ENCODE peak calls at places on chromosomes 7 and 10, in six cellular contexts. K, B, S, I, E and O are unnamed samples.
A peak's percentile ranks its signal among the peaks of the same experiment; 100 is the strongest.

GRCh38 chr7:157603716-157604115 is 266.9 kb downstream of the DNAJB6 start:
- DNase-seq in E (peak; percentile 46), K (no peak), I (no peak), S (no peak), B (no peak), O (no peak)

GRCh38 chr7:17014693-17015092 is 132.9 kb upstream of the AGR3 start:
- DNase-seq in B (no peak), K (no peak), E (no peak), I (no peak), S (no peak), O (no peak)

GRCh38 chr7:155886391-155887173 is 74.3 kb upstream of the SHH start:
- DNase-seq in E (no peak), K (no peak), S (no peak), I (no peak), B (no peak), O (no peak)

GRCh38 chr10:73182568-73182967 is 14.6 kb downstream of the FAM149B1 start:
- DNase-seq in I (no peak), E (no peak), B (no peak), K (no peak), S (no peak), O (no peak)

GRCh38 chr10:119871881-119872609 is 598 bp downstream of the MCMBP start:
- DNase-seq in S (no peak), K (peak; percentile 42), B (no peak), I (peak; percentile 81), E (peak; percentile 88), O (no peak)

GRCh38 chr10:96878071-96878470 is 46.0 kb downstream of the LCOR start:
- DNase-seq in S (no peak), I (no peak), K (no peak), B (no peak), E (no peak), O (no peak)

GRCh38 chr10:53403688-53404087 is 631.1 kb upstream of the MBL2 start:
- DNase-seq in I (no peak), B (peak; percentile 31), K (peak; percentile 81), S (no peak), E (peak; percentile 65), O (no peak)

GRCh38 chr10:71330789-71331404 is 11.8 kb downstream of the SLC29A3 start:
- DNase-seq in I (no peak), E (no peak), B (no peak), K (no peak), S (no peak), O (no peak)

GRCh38 chr10:132397671-132398565 is 918 bp downstream of the PWWP2B start:
- DNase-seq in E (peak; percentile 74), S (no peak), K (no peak), I (peak; percentile 54), B (no peak), O (no peak)

GRCh38 chr10:128062837-128063563 is 63.2 kb downstream of the MKI67 start:
- DNase-seq in S (no peak), K (peak; percentile 55), B (no peak), I (no peak), E (peak; percentile 67), O (no peak)

GRCh38 chr10:8050561-8051108 is 3.9 kb upstream of the GATA3 start:
- DNase-seq in K (no peak), E (peak; percentile 66), B (no peak), I (peak; percentile 64), S (no peak), O (no peak)

GRCh38 chr10:24488631-24489030 is 235.1 kb downstream of the ARHGAP21 start:
- DNase-seq in K (no peak), I (no peak), E (no peak), S (no peak), B (peak; percentile 16), O (no peak)

GRCh38 chr7:51689547-51689946 is 372.9 kb upstream of the COBL start:
- DNase-seq in B (no peak), E (no peak), S (no peak), K (no peak), I (no peak), O (no peak)

GRCh38 chr7:28409716-28410627 is 2.3 kb upstream of the CREB5 start:
- DNase-seq in I (peak; percentile 81), S (no peak), B (no peak), K (peak; percentile 50), E (peak; percentile 64), O (no peak)

GRCh38 chr7:132828502-132828901 is 252.2 kb upstream of the PLXNA4 start:
- DNase-seq in E (no peak), B (no peak), S (no peak), I (no peak), K (no peak), O (no peak)

GRCh38 chr7:74191231-74191630 is 17.1 kb downstream of the EIF4H start:
- DNase-seq in B (no peak), S (no peak), K (no peak), I (no peak), E (peak; percentile 30), O (no peak)
- H3K36me3 ChIP-seq in B (peaks cover 5% of the 10 kb centered on the region), S (peaks cover 42% of the 10 kb centered on the region), K (peaks cover 90% of the 10 kb centered on the region), I (peaks cover 65% of the 10 kb centered on the region), E (peaks cover 91% of the 10 kb centered on the region), O (peaks cover 28% of the 10 kb centered on the region)

GRCh38 chr10:84548869-84549268 is 220.5 kb downstream of the CCSER2 start:
- DNase-seq in K (no peak), B (no peak), I (peak; percentile 82), E (no peak), S (no peak), O (no peak)
- TF ChIP-seq CTCF in K (no peak), B (peak; percentile 20), I (peak; percentile 81), E (no peak), S (peak; percentile 51), O (peak; percentile 40)

DNA sequence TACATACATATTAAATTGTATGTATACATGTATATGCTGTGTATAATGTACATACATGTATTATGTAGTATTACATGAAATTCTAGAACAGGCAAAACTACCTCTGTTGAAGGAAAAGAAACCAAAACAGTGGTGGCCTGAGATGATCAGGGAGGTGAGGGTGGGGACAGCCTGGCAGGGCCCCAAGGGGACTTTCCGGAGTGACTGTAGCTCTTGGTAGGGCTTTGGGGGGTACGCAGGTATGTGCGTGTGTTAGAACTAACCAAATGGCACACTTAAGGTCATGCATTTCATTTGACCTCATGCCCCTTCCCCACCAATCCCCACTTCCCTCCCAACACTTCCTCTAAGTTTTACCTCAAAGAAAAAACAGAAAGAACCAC is 31.3 kb downstream of the CTBP2 start:
- DNase-seq in I (no peak), E (no peak), B (no peak), S (no peak), K (no peak), O (no peak)
- H3K36me3 ChIP-seq in I (peaks cover 28% of the 10 kb centered on the region), E (peaks cover 13% of the 10 kb centered on the region), B (peaks cover 4% of the 10 kb centered on the region), S (no peaks in the 10 kb centered on the region), K (peaks cover 40% of the 10 kb centered on the region), O (peaks cover 16% of the 10 kb centered on the region)

GRCh38 chr7:80047856-80048459 is 86.7 kb upstream of the GNAI1 start:
- DNase-seq in K (no peak), I (no peak), E (no peak), B (no peak), S (no peak), O (no peak)

GRCh38 chr7:80057503-80057902 is 77.1 kb upstream of the GNAI1 start:
- DNase-seq in E (no peak), K (no peak), B (no peak), I (no peak), S (no peak), O (no peak)

GRCh38 chr7:80054356-80054755 is 80.3 kb upstream of the GNAI1 start:
- DNase-seq in B (no peak), S (no peak), E (no peak), I (no peak), K (no peak), O (no peak)

GRCh38 chr7:80053098-80053497 is 81.5 kb upstream of the GNAI1 start:
- DNase-seq in S (no peak), K (no peak), I (peak; percentile 5), E (no peak), B (no peak), O (no peak)
- TF ChIP-seq CTCF in S (no peak), K (no peak), I (no peak), E (no peak), B (no peak), O (no peak)

DNA sequence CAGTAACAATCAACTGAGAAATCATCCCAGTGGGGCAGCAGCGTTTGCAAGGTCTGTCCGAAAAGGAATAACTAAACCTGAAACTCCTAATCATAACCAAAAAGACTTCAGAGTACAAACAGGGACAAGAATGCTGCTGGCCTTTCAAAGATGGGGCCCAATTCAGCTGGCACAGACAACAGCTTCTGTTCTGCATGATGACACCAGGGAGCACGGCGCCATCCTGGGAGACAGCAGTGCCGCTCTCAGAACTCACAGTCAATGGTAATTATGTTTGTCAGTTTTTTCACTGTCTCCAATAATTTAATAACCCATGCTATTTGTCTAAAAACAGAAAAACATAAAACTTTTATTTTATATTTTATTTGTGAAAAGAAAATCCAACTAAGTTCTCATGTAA is 90.0 kb downstream of the LARP4B start:
- DNase-seq in B (no peak), I (no peak), K (no peak), S (no peak), E (no peak), O (no peak)
- H3K36me3 ChIP-seq in B (peaks cover 2% of the 10 kb centered on the region), I (peaks cover 19% of the 10 kb centered on the region), K (peaks cover 76% of the 10 kb centered on the region), S (peaks cover 12% of the 10 kb centered on the region), E (peaks cover 76% of the 10 kb centered on the region), O (peaks cover 8% of the 10 kb centered on the region)

DNA sequence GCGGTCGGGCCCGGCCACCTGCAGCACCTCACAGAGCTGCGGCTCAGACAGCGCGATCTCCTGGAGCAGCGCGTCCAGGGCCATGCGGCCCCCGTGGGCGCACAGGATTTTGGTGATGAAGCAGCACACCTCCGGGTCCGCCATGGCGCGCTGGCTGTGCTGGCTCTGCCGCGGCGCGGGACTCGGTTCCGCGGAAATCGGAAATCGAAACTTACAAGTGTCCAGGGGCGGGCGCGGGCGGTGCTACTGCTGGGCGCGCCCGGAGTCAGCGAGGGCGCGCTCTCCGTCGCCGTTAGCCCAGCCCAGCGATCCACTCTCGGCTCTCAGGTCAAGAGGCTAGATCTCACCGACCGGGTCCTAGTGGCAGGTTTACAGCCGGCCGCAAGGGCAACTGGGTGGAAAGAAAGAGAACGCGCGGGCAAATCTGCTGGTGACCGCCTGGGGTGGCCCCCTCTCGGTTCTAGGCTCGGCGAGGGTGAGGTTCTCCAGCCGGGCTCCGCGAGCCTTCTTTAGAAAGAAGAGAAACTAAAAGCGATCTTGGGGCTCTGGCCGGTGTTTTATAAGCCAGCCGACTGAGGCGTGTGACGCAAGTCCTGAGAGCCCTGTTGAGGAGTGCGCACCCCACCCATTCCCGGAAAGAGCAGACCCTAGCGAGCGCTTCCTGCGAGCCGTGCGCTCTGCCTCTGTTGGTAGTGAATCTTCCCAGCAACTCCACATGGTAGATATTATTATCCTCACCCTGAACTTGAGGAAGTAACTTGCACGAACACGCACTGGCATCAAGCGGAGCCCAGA is at the start of gene ZC3HAV1:
- DNase-seq in E (peak; percentile 95), S (peak; percentile 77), I (peak; percentile 86), K (peak; percentile 91), B (peak; percentile 47), O (peak; percentile 41)
- TF ChIP-seq CTCF in E (no peak), S (no peak), I (no peak), K (no peak), B (no peak), O (no peak)

GRCh38 chr7:2934984-2935740 is 91.1 kb upstream of the GNA12 start:
- DNase-seq in E (peak; percentile 58), B (no peak), I (no peak), K (no peak), S (no peak), O (no peak)

GRCh38 chr7:2938514-2939192 is 94.5 kb upstream of the GNA12 start:
- DNase-seq in I (no peak), S (no peak), K (no peak), B (no peak), E (peak; percentile 49), O (no peak)

GRCh38 chr7:2937701-2938513 is 93.8 kb upstream of the GNA12 start:
- DNase-seq in S (no peak), E (peak; percentile 40), B (no peak), I (no peak), K (no peak), O (no peak)

GRCh38 chr7:2936301-2936700 is 92.2 kb upstream of the GNA12 start:
- DNase-seq in S (no peak), I (no peak), B (no peak), K (no peak), E (peak; percentile 5), O (no peak)

GRCh38 chr7:2936891-2937580 is 92.9 kb upstream of the GNA12 start:
- DNase-seq in B (no peak), I (no peak), K (no peak), S (no peak), E (peak; percentile 51), O (no peak)
- H3K36me3 ChIP-seq in B (no peaks in the 10 kb centered on the region), I (no peaks in the 10 kb centered on the region), K (no peaks in the 10 kb centered on the region), S (no peaks in the 10 kb centered on the region), E (no peaks in the 10 kb centered on the region), O (no peaks in the 10 kb centered on the region)